ENCODE peak calls at places on chromosomes 11 and 22, in five cellular contexts. One of them, this sample, is unnamed. For H3K4me1, the result is how much of the 10 kb centered on the place peaks cover.

GRCh38 chr11:65872555-65873279 is at the start of gene EFEMP2:
- DNase-seq in IMR-90: no peak
- DNase-seq in hepatocyte: peak
- DNase-seq in neural progenitor cell: peak
- DNase-seq in A549: no peak
- DNase-seq in this sample: no peak

GRCh38 chr22:28021998-28022660 is 103.1 kb upstream of the PITPNB start:
- DNase-seq in neural progenitor cell: no peak
- DNase-seq in IMR-90: no peak
- DNase-seq in hepatocyte: no peak
- DNase-seq in A549: no peak
- DNase-seq in this sample: no peak

GRCh38 chr22:29626497-29627195 is 23.2 kb downstream of the NF2 start:
- DNase-seq in A549: no peak
- DNase-seq in neural progenitor cell: no peak
- DNase-seq in IMR-90: peak
- DNase-seq in hepatocyte: no peak
- DNase-seq in this sample: peak

GRCh38 chr11:18727499-18728236 is 1.7 kb upstream of the IGSF22 start:
- DNase-seq in IMR-90: peak
- DNase-seq in A549: peak
- DNase-seq in neural progenitor cell: peak
- DNase-seq in hepatocyte: peak
- DNase-seq in this sample: no peak

GRCh38 chr11:18802381-18803257 is 11.0 kb upstream of the PTPN5 start:
- DNase-seq in IMR-90: peak
- DNase-seq in A549: peak
- DNase-seq in neural progenitor cell: peak
- DNase-seq in hepatocyte: peak
- DNase-seq in this sample: peak

GRCh38 chr11:61004841-61005240 is 33.4 kb downstream of the CD6 start:
- DNase-seq in IMR-90: no peak
- DNase-seq in hepatocyte: no peak
- DNase-seq in neural progenitor cell: no peak
- DNase-seq in A549: no peak
- DNase-seq in this sample: no peak

GRCh38 chr11:133719532-133720235 is 125.6 kb downstream of the SPATA19 start:
- DNase-seq in A549: no peak
- DNase-seq in hepatocyte: no peak
- DNase-seq in neural progenitor cell: no peak
- DNase-seq in IMR-90: no peak
- DNase-seq in this sample: no peak

GRCh38 chr11:126354631-126355323 is 709 bp upstream of the ST3GAL4 start:
- DNase-seq in IMR-90: no peak
- DNase-seq in neural progenitor cell: no peak
- DNase-seq in hepatocyte: no peak
- DNase-seq in A549: no peak
- DNase-seq in this sample: no peak

GRCh38 chr11:2940930-2941821 is 12.0 kb upstream of the PHLDA2 start:
- DNase-seq in IMR-90: no peak
- DNase-seq in neural progenitor cell: no peak
- DNase-seq in hepatocyte: no peak
- DNase-seq in A549: peak
- DNase-seq in this sample: peak

GRCh38 chr22:50473855-50474671 is 772 bp downstream of the SBF1 start:
- DNase-seq in A549: no peak
- DNase-seq in neural progenitor cell: peak
- DNase-seq in hepatocyte: peak
- DNase-seq in IMR-90: peak
- DNase-seq in this sample: peak

GRCh38 chr11:70517996-70518907 is 119.9 kb downstream of the CTTN start:
- DNase-seq in A549: no peak
- DNase-seq in hepatocyte: no peak
- DNase-seq in IMR-90: peak
- DNase-seq in neural progenitor cell: no peak
- DNase-seq in this sample: peak

GRCh38 chr22:37207981-37208380 is 4.3 kb downstream of the SSTR3 start:
- DNase-seq in hepatocyte: no peak
- DNase-seq in neural progenitor cell: no peak
- DNase-seq in A549: no peak
- DNase-seq in IMR-90: no peak
- DNase-seq in this sample: no peak

GRCh38 chr11:113324250-113324649 is 9.9 kb downstream of the TTC12 start:
- DNase-seq in IMR-90: no peak
- DNase-seq in A549: no peak
- DNase-seq in neural progenitor cell: no peak
- DNase-seq in hepatocyte: no peak
- DNase-seq in this sample: no peak

GRCh38 chr11:70901951-70902521 is 350.3 kb downstream of the SHANK2 start:
- DNase-seq in A549: no peak
- DNase-seq in hepatocyte: no peak
- DNase-seq in neural progenitor cell: no peak
- DNase-seq in IMR-90: peak
- DNase-seq in this sample: no peak

GRCh38 chr11:121109916-121110656 is 9.0 kb downstream of the TECTA start:
- DNase-seq in hepatocyte: no peak
- DNase-seq in IMR-90: no peak
- DNase-seq in neural progenitor cell: no peak
- DNase-seq in A549: no peak
- DNase-seq in this sample: no peak

GRCh38 chr11:15547685-15548084 is 433.0 kb downstream of the INSC start:
- DNase-seq in A549: no peak
- DNase-seq in hepatocyte: no peak
- DNase-seq in neural progenitor cell: peak
- DNase-seq in IMR-90: no peak
- DNase-seq in this sample: no peak

GRCh38 chr11:110317516-110317932 is 21.1 kb upstream of the RDX start:
- DNase-seq in neural progenitor cell: no peak
- DNase-seq in A549: no peak
- DNase-seq in IMR-90: peak
- DNase-seq in hepatocyte: no peak
- DNase-seq in this sample: peak

GRCh38 chr11:95279921-95280861 is 49.2 kb upstream of the SESN3 start:
- DNase-seq in neural progenitor cell: no peak
- DNase-seq in hepatocyte: peak
- DNase-seq in A549: no peak
- DNase-seq in IMR-90: no peak
- DNase-seq in this sample: peak

GRCh38 chr11:45657496-45658260 is 7.7 kb downstream of the CHST1 start:
- DNase-seq in neural progenitor cell: no peak
- DNase-seq in hepatocyte: no peak
- DNase-seq in IMR-90: no peak
- DNase-seq in A549: no peak
- DNase-seq in this sample: no peak

GRCh38 chr11:45663486-45664375 is 1.7 kb downstream of the CHST1 start:
- DNase-seq in hepatocyte: no peak
- DNase-seq in A549: no peak
- DNase-seq in neural progenitor cell: no peak
- DNase-seq in IMR-90: peak
- DNase-seq in this sample: no peak

GRCh38 chr22:23279781-23280180 is 99.5 kb downstream of the BCR start:
- DNase-seq in hepatocyte: no peak
- DNase-seq in A549: no peak
- DNase-seq in IMR-90: peak
- DNase-seq in neural progenitor cell: no peak
- DNase-seq in this sample: peak

GRCh38 chr11:66637557-66638176 is 836 bp upstream of the RBM4 start:
- DNase-seq in hepatocyte: no peak
- DNase-seq in A549: no peak
- DNase-seq in IMR-90: peak
- DNase-seq in neural progenitor cell: peak
- DNase-seq in this sample: no peak

GRCh38 chr11:73359930-73360742 is 16.1 kb upstream of the RELT start:
- DNase-seq in hepatocyte: peak
- DNase-seq in A549: peak
- DNase-seq in neural progenitor cell: peak
- DNase-seq in IMR-90: peak
- DNase-seq in this sample: no peak

GRCh38 chr11:57779275-57779674 is 17.7 kb downstream of the CTNND1 start:
- DNase-seq in A549: peak
- DNase-seq in neural progenitor cell: peak
- DNase-seq in IMR-90: peak
- DNase-seq in hepatocyte: peak
- DNase-seq in this sample: peak

GRCh38 chr11:69716099-69716498 is 12.3 kb upstream of the FGF19 start:
- DNase-seq in hepatocyte: no peak
- DNase-seq in neural progenitor cell: no peak
- DNase-seq in IMR-90: no peak
- DNase-seq in A549: no peak
- DNase-seq in this sample: no peak

GRCh38 chr11:120660024-120660565 is 148.5 kb downstream of the GRIK4 start:
- DNase-seq in neural progenitor cell: peak
- DNase-seq in hepatocyte: peak
- DNase-seq in A549: peak
- DNase-seq in IMR-90: peak
- DNase-seq in this sample: peak

GRCh38 chr11:22044126-22044525 is 148.8 kb upstream of the ANO5 start:
- DNase-seq in neural progenitor cell: no peak
- DNase-seq in IMR-90: no peak
- DNase-seq in A549: peak
- DNase-seq in hepatocyte: peak
- DNase-seq in this sample: no peak

GRCh38 chr11:12143461-12144258 is 33.3 kb downstream of the MICAL2 start:
- DNase-seq in IMR-90: no peak
- DNase-seq in neural progenitor cell: no peak
- DNase-seq in A549: peak
- DNase-seq in hepatocyte: peak
- DNase-seq in this sample: no peak

GRCh38 chr11:119700536-119701346 is 28.3 kb downstream of the NECTIN1 start:
- DNase-seq in IMR-90: no peak
- DNase-seq in hepatocyte: no peak
- DNase-seq in neural progenitor cell: no peak
- DNase-seq in A549: no peak
- DNase-seq in this sample: peak

GRCh38 chr22:38707984-38708383 is 2.2 kb downstream of the GTPBP1 start:
- DNase-seq in A549: no peak
- DNase-seq in IMR-90: no peak
- DNase-seq in neural progenitor cell: no peak
- DNase-seq in hepatocyte: no peak
- DNase-seq in this sample: no peak
- H3K4me1 ChIP-seq in A549: under half
- H3K4me1 ChIP-seq in IMR-90: under half
- H3K4me1 ChIP-seq in neural progenitor cell: under half
- H3K4me1 ChIP-seq in hepatocyte: under half
- H3K4me1 ChIP-seq in this sample: under half

GRCh38 chr22:40202225-40202944 is 24.7 kb downstream of the TNRC6B start:
- DNase-seq in hepatocyte: no peak
- DNase-seq in A549: no peak
- DNase-seq in IMR-90: peak
- DNase-seq in neural progenitor cell: no peak
- DNase-seq in this sample: no peak
- H3K4me2 ChIP-seq in hepatocyte: no peak
- H3K4me2 ChIP-seq in A549: no peak
- H3K4me2 ChIP-seq in IMR-90: peak
- H3K4me2 ChIP-seq in neural progenitor cell: no peak
- H3K4me2 ChIP-seq in this sample: no peak

GRCh38 chr11:131231317-131231716 is 139.1 kb upstream of the NTM start:
- DNase-seq in IMR-90: no peak
- DNase-seq in hepatocyte: no peak
- DNase-seq in neural progenitor cell: no peak
- DNase-seq in A549: no peak
- DNase-seq in this sample: no peak
- H3K4me1 ChIP-seq in IMR-90: under half
- H3K4me1 ChIP-seq in hepatocyte: under half
- H3K4me1 ChIP-seq in neural progenitor cell: under half
- H3K4me1 ChIP-seq in A549: under half
- H3K4me1 ChIP-seq in this sample: under half

DNA sequence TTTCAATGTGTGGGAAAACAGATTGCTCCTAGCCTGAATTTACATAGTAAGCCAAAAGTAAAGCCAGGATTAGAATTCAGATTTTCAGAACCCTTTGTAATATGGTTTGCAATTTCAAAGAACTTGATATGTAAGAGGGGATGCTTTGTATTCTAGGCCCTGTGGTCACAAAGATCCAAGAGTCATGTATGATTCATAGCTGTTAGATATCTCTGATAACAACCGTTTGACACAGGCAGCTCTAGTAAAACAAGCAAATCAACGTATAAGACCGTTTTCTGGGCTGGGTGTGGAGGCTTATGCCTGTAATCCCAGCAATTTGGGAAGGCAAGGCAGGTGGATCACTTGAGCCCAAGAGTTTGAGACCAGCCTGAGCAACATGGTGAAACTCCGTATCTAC is 79.6 kb downstream of the EMSY start:
- DNase-seq in neural progenitor cell: no peak
- DNase-seq in A549: no peak
- DNase-seq in hepatocyte: no peak
- DNase-seq in IMR-90: peak
- DNase-seq in this sample: peak
- H3K4me2 ChIP-seq in neural progenitor cell: no peak
- H3K4me2 ChIP-seq in A549: peak
- H3K4me2 ChIP-seq in hepatocyte: no peak
- H3K4me2 ChIP-seq in IMR-90: no peak
- H3K4me2 ChIP-seq in this sample: no peak

DNA sequence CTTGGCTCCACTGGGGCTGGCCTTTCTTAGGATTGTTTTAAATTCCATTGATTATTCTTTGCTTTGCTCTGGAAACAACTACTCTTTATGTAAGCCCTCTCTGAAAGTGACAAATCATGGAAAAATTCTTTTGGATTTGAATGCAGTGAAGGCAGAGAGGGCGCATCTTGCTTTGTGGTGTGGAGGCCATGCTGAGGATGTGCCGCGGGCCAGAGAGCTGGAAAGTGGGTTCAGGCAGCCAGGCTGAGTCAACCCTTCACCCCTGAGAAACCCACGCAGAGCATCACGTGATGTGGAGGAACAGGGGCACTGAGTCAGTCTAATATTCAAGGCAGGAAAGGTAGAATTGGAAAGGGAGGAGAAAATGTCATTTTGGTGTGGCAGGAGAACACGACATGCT is 62.4 kb upstream of the AMPD3 start:
- DNase-seq in A549: no peak
- DNase-seq in neural progenitor cell: no peak
- DNase-seq in hepatocyte: no peak
- DNase-seq in IMR-90: peak
- DNase-seq in this sample: no peak
- H3K4me1 ChIP-seq in A549: half or more
- H3K4me1 ChIP-seq in neural progenitor cell: under half
- H3K4me1 ChIP-seq in hepatocyte: under half
- H3K4me1 ChIP-seq in IMR-90: under half
- H3K4me1 ChIP-seq in this sample: under half

DNA sequence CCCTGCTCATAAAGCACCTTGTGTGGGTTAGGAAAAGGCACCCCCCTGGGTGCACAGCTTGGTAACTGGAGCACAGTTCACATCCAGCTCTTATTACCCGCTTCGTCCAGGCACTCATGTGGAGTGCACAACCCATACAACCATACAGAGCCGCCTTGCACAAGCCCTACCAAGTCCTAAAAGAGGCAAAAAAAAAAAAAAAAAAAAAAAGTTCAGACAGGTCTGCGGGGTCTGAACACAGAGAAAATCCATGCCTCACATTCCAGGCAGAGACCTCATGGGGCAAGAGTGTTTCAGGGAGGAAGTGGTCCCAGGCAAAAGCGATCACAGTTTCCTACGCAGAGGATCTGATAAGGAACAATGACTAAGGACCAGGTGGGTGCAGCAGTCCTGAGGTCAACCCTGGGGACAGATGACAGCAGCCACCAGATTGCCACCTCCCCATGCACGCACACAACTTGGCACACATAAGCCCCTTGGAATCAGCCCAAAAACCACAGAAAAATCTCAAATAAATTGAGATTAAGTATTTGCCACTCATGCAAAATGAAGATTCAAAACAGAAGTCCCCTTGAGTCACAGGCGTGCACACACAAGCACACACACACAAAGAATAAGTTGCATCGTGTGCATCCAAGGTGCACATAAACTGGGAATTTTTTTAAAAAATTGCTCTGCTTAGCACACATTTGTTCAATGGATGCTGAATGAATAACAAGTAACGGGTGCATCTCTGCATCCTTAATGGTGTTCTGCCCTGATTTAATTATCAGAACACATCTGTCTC is 12.3 kb downstream of the MB start:
- DNase-seq in hepatocyte: peak
- DNase-seq in A549: no peak
- DNase-seq in neural progenitor cell: no peak
- DNase-seq in IMR-90: no peak
- DNase-seq in this sample: peak
- H3K4me2 ChIP-seq in hepatocyte: no peak
- H3K4me2 ChIP-seq in A549: peak
- H3K4me2 ChIP-seq in neural progenitor cell: no peak
- H3K4me2 ChIP-seq in IMR-90: no peak
- H3K4me2 ChIP-seq in this sample: no peak

This sample was measured in mammary epithelial cell.